ENCODE peak calls at places on chromosomes 4 and X, in five cellular contexts. B, U, N, I and W are unnamed samples.

GRCh38 chrX:117274943-117275342 is 812.2 kb upstream of the CT83 start:
- DNase-seq in B (no peak), U (no peak), N (no peak), I (no peak), W (no peak)

GRCh38 chr4:97073194-97073593 is 1070.1 kb downstream of the STPG2 start:
- DNase-seq in B (no peak), U (no peak), N (no peak), I (no peak), W (no peak)

GRCh38 chr4:152864361-152864760 is 71.8 kb upstream of the FHDC1 start:
- DNase-seq in B (no peak), U (no peak), N (no peak), I (no peak), W (no peak)

GRCh38 chr4:41693629-41694028 is 54.9 kb downstream of the PHOX2B start:
- DNase-seq in B (no peak), U (peak; percentile 67), N (peak; percentile 10), I (peak; percentile 47), W (no peak)

GRCh38 chrX:110004970-110005369 is 2.1 kb downstream of the TMEM164 start:
- DNase-seq in B (no peak), U (no peak), N (no peak), I (no peak), W (no peak)

GRCh38 chr4:16034010-16034829 is 49.6 kb downstream of the PROM1 start:
- DNase-seq in B (no peak), U (peak; percentile 67), N (no peak), I (peak; percentile 11), W (no peak)

GRCh38 chr4:55635282-55635681 is 816 bp downstream of the NMU start:
- DNase-seq in B (no peak), U (no peak), N (no peak), I (no peak), W (no peak)

GRCh38 chr4:2482192-2482591 is 13.3 kb downstream of the RNF4 start:
- DNase-seq in B (no peak), U (no peak), N (no peak), I (no peak), W (no peak)

GRCh38 chrX:65463550-65463949 is 71.0 kb downstream of the LAS1L start:
- DNase-seq in B (no peak), U (no peak), N (peak; percentile 15), I (peak; percentile 13), W (no peak)